ENCODE peak calls at places on chromosomes 12 and 14, in eight cellular contexts. One of them, this sample, is unnamed.

GRCh38 chr12:108342985-108343384 is 3.9 kb upstream of the CMKLR1 start:
- DNase-seq in iris pigment epithelial cell: no peak
- DNase-seq in activated CD4-positive, alpha-beta T cell treated with anti-CD3 and anti-CD28 coated beads for 48 hours: no peak
- DNase-seq in non-pigmented ciliary epithelial cell: no peak
- DNase-seq in naive B cell: no peak
- DNase-seq in stimulated activated CD8-positive, alpha-beta memory T cell treated with anti-CD3 and anti-CD28 coated beads, Interleukin-15, amount 100 ng/mL, for 1 hour: no peak
- DNase-seq in NCI-H1417: no peak
- DNase-seq in cardiac fibroblast: no peak
- DNase-seq in this sample: no peak

GRCh38 chr12:3341594-3341993 is 149.4 kb upstream of the PRMT8 start:
- DNase-seq in NCI-H1417: no peak
- DNase-seq in cardiac fibroblast: no peak
- DNase-seq in non-pigmented ciliary epithelial cell: no peak
- DNase-seq in naive B cell: no peak
- DNase-seq in stimulated activated CD8-positive, alpha-beta memory T cell treated with anti-CD3 and anti-CD28 coated beads, Interleukin-15, amount 100 ng/mL, for 1 hour: no peak
- DNase-seq in iris pigment epithelial cell: no peak
- DNase-seq in activated CD4-positive, alpha-beta T cell treated with anti-CD3 and anti-CD28 coated beads for 48 hours: no peak
- DNase-seq in this sample: peak

GRCh38 chr12:116317986-116318737 is 40.7 kb upstream of the MED13L start:
- DNase-seq in naive B cell: no peak
- DNase-seq in activated CD4-positive, alpha-beta T cell treated with anti-CD3 and anti-CD28 coated beads for 48 hours: no peak
- DNase-seq in iris pigment epithelial cell: no peak
- DNase-seq in non-pigmented ciliary epithelial cell: no peak
- DNase-seq in NCI-H1417: peak
- DNase-seq in cardiac fibroblast: no peak
- DNase-seq in stimulated activated CD8-positive, alpha-beta memory T cell treated with anti-CD3 and anti-CD28 coated beads, Interleukin-15, amount 100 ng/mL, for 1 hour: no peak
- DNase-seq in this sample: peak

GRCh38 chr12:86122846-86123468 is 133.2 kb downstream of the MGAT4C start:
- DNase-seq in cardiac fibroblast: no peak
- DNase-seq in non-pigmented ciliary epithelial cell: no peak
- DNase-seq in iris pigment epithelial cell: no peak
- DNase-seq in NCI-H1417: no peak
- DNase-seq in stimulated activated CD8-positive, alpha-beta memory T cell treated with anti-CD3 and anti-CD28 coated beads, Interleukin-15, amount 100 ng/mL, for 1 hour: no peak
- DNase-seq in naive B cell: no peak
- DNase-seq in activated CD4-positive, alpha-beta T cell treated with anti-CD3 and anti-CD28 coated beads for 48 hours: no peak
- DNase-seq in this sample: peak

GRCh38 chr12:2374092-2374740 is 321.4 kb downstream of the CACNA1C start:
- DNase-seq in cardiac fibroblast: no peak
- DNase-seq in non-pigmented ciliary epithelial cell: no peak
- DNase-seq in NCI-H1417: no peak
- DNase-seq in stimulated activated CD8-positive, alpha-beta memory T cell treated with anti-CD3 and anti-CD28 coated beads, Interleukin-15, amount 100 ng/mL, for 1 hour: no peak
- DNase-seq in iris pigment epithelial cell: no peak
- DNase-seq in naive B cell: no peak
- DNase-seq in activated CD4-positive, alpha-beta T cell treated with anti-CD3 and anti-CD28 coated beads for 48 hours: no peak
- DNase-seq in this sample: no peak

GRCh38 chr12:51848843-51849735 is 571 bp upstream of the FIGNL2 start:
- DNase-seq in non-pigmented ciliary epithelial cell: no peak
- DNase-seq in cardiac fibroblast: no peak
- DNase-seq in NCI-H1417: no peak
- DNase-seq in stimulated activated CD8-positive, alpha-beta memory T cell treated with anti-CD3 and anti-CD28 coated beads, Interleukin-15, amount 100 ng/mL, for 1 hour: no peak
- DNase-seq in iris pigment epithelial cell: no peak
- DNase-seq in activated CD4-positive, alpha-beta T cell treated with anti-CD3 and anti-CD28 coated beads for 48 hours: no peak
- DNase-seq in naive B cell: no peak
- DNase-seq in this sample: no peak

GRCh38 chr12:11171953-11172675 is 1.1 kb downstream of the SMIM10L1 start:
- DNase-seq in cardiac fibroblast: peak
- DNase-seq in naive B cell: no peak
- DNase-seq in non-pigmented ciliary epithelial cell: no peak
- DNase-seq in NCI-H1417: peak
- DNase-seq in iris pigment epithelial cell: peak
- DNase-seq in activated CD4-positive, alpha-beta T cell treated with anti-CD3 and anti-CD28 coated beads for 48 hours: no peak
- DNase-seq in stimulated activated CD8-positive, alpha-beta memory T cell treated with anti-CD3 and anti-CD28 coated beads, Interleukin-15, amount 100 ng/mL, for 1 hour: no peak
- DNase-seq in this sample: peak

GRCh38 chr14:43792980-43793379 is 714.1 kb downstream of the FSCB start:
- DNase-seq in stimulated activated CD8-positive, alpha-beta memory T cell treated with anti-CD3 and anti-CD28 coated beads, Interleukin-15, amount 100 ng/mL, for 1 hour: no peak
- DNase-seq in non-pigmented ciliary epithelial cell: no peak
- DNase-seq in activated CD4-positive, alpha-beta T cell treated with anti-CD3 and anti-CD28 coated beads for 48 hours: no peak
- DNase-seq in cardiac fibroblast: no peak
- DNase-seq in NCI-H1417: no peak
- DNase-seq in iris pigment epithelial cell: no peak
- DNase-seq in naive B cell: no peak
- DNase-seq in this sample: no peak

GRCh38 chr12:645563-646071 is 17.6 kb downstream of the NINJ2 start:
- DNase-seq in stimulated activated CD8-positive, alpha-beta memory T cell treated with anti-CD3 and anti-CD28 coated beads, Interleukin-15, amount 100 ng/mL, for 1 hour: no peak
- DNase-seq in cardiac fibroblast: peak
- DNase-seq in NCI-H1417: no peak
- DNase-seq in activated CD4-positive, alpha-beta T cell treated with anti-CD3 and anti-CD28 coated beads for 48 hours: no peak
- DNase-seq in naive B cell: no peak
- DNase-seq in non-pigmented ciliary epithelial cell: no peak
- DNase-seq in iris pigment epithelial cell: peak
- DNase-seq in this sample: no peak

GRCh38 chr14:76919811-76920571 is 93.8 kb downstream of the LRRC74A start:
- DNase-seq in cardiac fibroblast: peak
- DNase-seq in non-pigmented ciliary epithelial cell: no peak
- DNase-seq in activated CD4-positive, alpha-beta T cell treated with anti-CD3 and anti-CD28 coated beads for 48 hours: peak
- DNase-seq in NCI-H1417: peak
- DNase-seq in iris pigment epithelial cell: peak
- DNase-seq in stimulated activated CD8-positive, alpha-beta memory T cell treated with anti-CD3 and anti-CD28 coated beads, Interleukin-15, amount 100 ng/mL, for 1 hour: no peak
- DNase-seq in naive B cell: peak
- DNase-seq in this sample: peak

GRCh38 chr14:68789798-68790655 is 2.8 kb downstream of the ZFP36L1 start:
- DNase-seq in non-pigmented ciliary epithelial cell: no peak
- DNase-seq in naive B cell: no peak
- DNase-seq in stimulated activated CD8-positive, alpha-beta memory T cell treated with anti-CD3 and anti-CD28 coated beads, Interleukin-15, amount 100 ng/mL, for 1 hour: no peak
- DNase-seq in iris pigment epithelial cell: peak
- DNase-seq in activated CD4-positive, alpha-beta T cell treated with anti-CD3 and anti-CD28 coated beads for 48 hours: no peak
- DNase-seq in cardiac fibroblast: peak
- DNase-seq in NCI-H1417: no peak
- DNase-seq in this sample: no peak

GRCh38 chr14:51321036-51321435 is 81.0 kb downstream of the TMX1 start:
- DNase-seq in iris pigment epithelial cell: peak
- DNase-seq in naive B cell: no peak
- DNase-seq in activated CD4-positive, alpha-beta T cell treated with anti-CD3 and anti-CD28 coated beads for 48 hours: no peak
- DNase-seq in NCI-H1417: no peak
- DNase-seq in cardiac fibroblast: no peak
- DNase-seq in non-pigmented ciliary epithelial cell: no peak
- DNase-seq in stimulated activated CD8-positive, alpha-beta memory T cell treated with anti-CD3 and anti-CD28 coated beads, Interleukin-15, amount 100 ng/mL, for 1 hour: no peak
- DNase-seq in this sample: no peak

GRCh38 chr12:117069926-117070900 is 29.0 kb downstream of the TESC start:
- DNase-seq in iris pigment epithelial cell: no peak
- DNase-seq in non-pigmented ciliary epithelial cell: no peak
- DNase-seq in cardiac fibroblast: no peak
- DNase-seq in activated CD4-positive, alpha-beta T cell treated with anti-CD3 and anti-CD28 coated beads for 48 hours: no peak
- DNase-seq in NCI-H1417: no peak
- DNase-seq in naive B cell: no peak
- DNase-seq in stimulated activated CD8-positive, alpha-beta memory T cell treated with anti-CD3 and anti-CD28 coated beads, Interleukin-15, amount 100 ng/mL, for 1 hour: no peak
- DNase-seq in this sample: no peak

GRCh38 chr14:20376071-20376588 is 32.7 kb downstream of the PARP2 start:
- DNase-seq in cardiac fibroblast: no peak
- DNase-seq in non-pigmented ciliary epithelial cell: no peak
- DNase-seq in NCI-H1417: no peak
- DNase-seq in iris pigment epithelial cell: no peak
- DNase-seq in activated CD4-positive, alpha-beta T cell treated with anti-CD3 and anti-CD28 coated beads for 48 hours: no peak
- DNase-seq in stimulated activated CD8-positive, alpha-beta memory T cell treated with anti-CD3 and anti-CD28 coated beads, Interleukin-15, amount 100 ng/mL, for 1 hour: no peak
- DNase-seq in naive B cell: no peak
- DNase-seq in this sample: no peak

GRCh38 chr12:28242129-28242887 is 52.1 kb downstream of the CCDC91 start:
- DNase-seq in iris pigment epithelial cell: no peak
- DNase-seq in cardiac fibroblast: no peak
- DNase-seq in activated CD4-positive, alpha-beta T cell treated with anti-CD3 and anti-CD28 coated beads for 48 hours: no peak
- DNase-seq in stimulated activated CD8-positive, alpha-beta memory T cell treated with anti-CD3 and anti-CD28 coated beads, Interleukin-15, amount 100 ng/mL, for 1 hour: no peak
- DNase-seq in NCI-H1417: no peak
- DNase-seq in naive B cell: no peak
- DNase-seq in non-pigmented ciliary epithelial cell: no peak
- DNase-seq in this sample: no peak

GRCh38 chr12:4446335-4446734 is 720 bp upstream of the FGF6 start:
- DNase-seq in iris pigment epithelial cell: no peak
- DNase-seq in stimulated activated CD8-positive, alpha-beta memory T cell treated with anti-CD3 and anti-CD28 coated beads, Interleukin-15, amount 100 ng/mL, for 1 hour: no peak
- DNase-seq in activated CD4-positive, alpha-beta T cell treated with anti-CD3 and anti-CD28 coated beads for 48 hours: no peak
- DNase-seq in non-pigmented ciliary epithelial cell: no peak
- DNase-seq in NCI-H1417: no peak
- DNase-seq in cardiac fibroblast: no peak
- DNase-seq in naive B cell: no peak
- DNase-seq in this sample: no peak

GRCh38 chr12:132160016-132160415 is 15.8 kb downstream of the NOC4L start:
- DNase-seq in activated CD4-positive, alpha-beta T cell treated with anti-CD3 and anti-CD28 coated beads for 48 hours: no peak
- DNase-seq in naive B cell: no peak
- DNase-seq in cardiac fibroblast: no peak
- DNase-seq in non-pigmented ciliary epithelial cell: no peak
- DNase-seq in iris pigment epithelial cell: no peak
- DNase-seq in stimulated activated CD8-positive, alpha-beta memory T cell treated with anti-CD3 and anti-CD28 coated beads, Interleukin-15, amount 100 ng/mL, for 1 hour: no peak
- DNase-seq in NCI-H1417: no peak
- DNase-seq in this sample: no peak